ENCODE peak calls at places on chromosomes 6 and 20, in five cellular contexts. I is psoas muscle; K is IMR-90; G is CD4-positive, alpha-beta memory T cell; J is GM12865. E is an unnamed sample.

GRCh38 chr6:21767891-21768659 is 174.5 kb downstream of the SOX4 start:
- DNase-seq in I (no peak), G (no peak), J (peak), K (peak), E (peak)

GRCh38 chr20:45374966-45375365 is 3.2 kb downstream of the TP53TG5 start:
- DNase-seq in I (no peak), J (no peak), G (no peak), K (no peak), E (no peak)

GRCh38 chr6:73870907-73871306 is 174.9 kb downstream of the CD109 start:
- DNase-seq in K (no peak), I (no peak), G (no peak), J (no peak), E (no peak)

GRCh38 chr6:88165877-88166492 is at the start of gene CNR1:
- DNase-seq in J (peak), I (peak), K (no peak), G (no peak), E (no peak)

GRCh38 chr20:50569864-50570836 is 60.0 kb downstream of the PTPN1 start:
- DNase-seq in I (no peak), J (peak), K (peak), G (peak), E (peak)

GRCh38 chr6:6004147-6004995 is 2.4 kb downstream of the NRN1 start:
- DNase-seq in I (no peak), K (no peak), J (no peak), G (no peak), E (no peak)

GRCh38 chr6:6492675-6493074 is 95.8 kb upstream of the LY86 start:
- DNase-seq in G (no peak), K (no peak), J (no peak), I (no peak), E (no peak)

GRCh38 chr6:111592726-111593515 is 12.8 kb downstream of the TRAF3IP2 start:
- DNase-seq in J (no peak), K (no peak), G (no peak), I (no peak), E (no peak)

GRCh38 chr6:37170273-37171140 is 555 bp downstream of the PIM1 start:
- DNase-seq in J (peak), I (peak), K (peak), G (peak), E (peak)

GRCh38 chr6:139313229-139313628 is 21.4 kb upstream of the TXLNB start:
- DNase-seq in G (no peak), J (no peak), I (no peak), K (no peak), E (no peak)

GRCh38 chr6:97626586-97627441 is 343.8 kb upstream of the MMS22L start:
- DNase-seq in I (no peak), K (peak), G (no peak), J (no peak), E (peak)

GRCh38 chr20:54479138-54479906 is 3.9 kb downstream of the DOK5 start:
- DNase-seq in J (no peak), I (no peak), K (peak), G (no peak), E (no peak)

E was measured in ELR.